ENCODE peak calls at places on chromosomes 3 and 15, in ten cellular contexts. A is colonic mucosa, T is HCT116, Y is PC-9, V is A549, R is OCI-LY7, N is tibial nerve, F is neural progenitor cell, U is endodermal cell, H is kidney epithelial cell. E is an unnamed sample.

GRCh38 chr3:52481819-52482521 is 13.2 kb upstream of the STAB1 start:
- DNase-seq in N (no peak), V (peak), R (no peak), A (no peak), H (no peak), F (peak), Y (no peak), U (peak), T (no peak), E (no peak)

GRCh38 chr3:11757441-11757875 is 89.2 kb downstream of the TAMM41 start:
- DNase-seq in V (no peak), A (no peak), R (no peak), T (no peak), H (no peak), N (no peak), U (no peak), F (no peak), Y (no peak), E (no peak)

GRCh38 chr15:40238927-40239591 is at the start of gene PAK6:
- DNase-seq in T (peak), R (peak), F (peak), V (peak), H (peak), U (peak), A (peak), N (no peak), Y (peak), E (peak)

GRCh38 chr3:132064114-132064513 is 29.3 kb upstream of the CPNE4 start:
- DNase-seq in F (peak), Y (no peak), U (peak), T (no peak), V (no peak), H (no peak), A (no peak), N (no peak), R (no peak), E (no peak)

GRCh38 chr3:179739816-179740594 is 87.2 kb downstream of the USP13 start:
- DNase-seq in H (no peak), Y (no peak), T (no peak), U (no peak), A (no peak), R (no peak), N (no peak), V (no peak), F (no peak), E (no peak)

GRCh38 chr3:188673509-188674239 is 498.1 kb upstream of the TPRG1 start:
- DNase-seq in H (peak), V (no peak), U (no peak), A (no peak), R (no peak), F (no peak), T (no peak), N (no peak), Y (peak), E (peak)

GRCh38 chr15:74378853-74379252 is 11.4 kb upstream of the CYP11A1 start:
- DNase-seq in T (no peak), V (no peak), Y (peak), F (no peak), N (no peak), R (no peak), U (no peak), A (no peak), H (no peak), E (peak)

GRCh38 chr15:73838795-73839565 is 34.4 kb upstream of the TBC1D21 start:
- DNase-seq in V (no peak), Y (no peak), A (no peak), U (no peak), N (no peak), T (no peak), H (no peak), F (no peak), R (no peak), E (no peak)

GRCh38 chr3:175310046-175310445 is 450.9 kb downstream of the NAALADL2 start:
- DNase-seq in A (no peak), T (no peak), Y (no peak), N (no peak), V (no peak), U (no peak), R (no peak), F (no peak), H (no peak), E (no peak)

GRCh38 chr3:9468460-9468859 is 71.0 kb downstream of the SETD5 start:
- DNase-seq in R (no peak), F (no peak), Y (no peak), N (no peak), A (no peak), H (no peak), V (no peak), U (no peak), T (no peak), E (no peak)

GRCh38 chr15:83458396-83458795 is 11.3 kb downstream of the SH3GL3 start:
- DNase-seq in T (no peak), R (no peak), A (no peak), H (no peak), U (no peak), Y (no peak), V (no peak), F (no peak), N (no peak), E (no peak)

GRCh38 chr15:70851889-70852288 is 2.1 kb downstream of the LARP6 start:
- DNase-seq in V (no peak), A (no peak), N (no peak), Y (no peak), U (no peak), F (no peak), T (no peak), R (no peak), H (no peak), E (no peak)

GRCh38 chr3:10757821-10758130 is 58.3 kb upstream of the SLC6A11 start:
- DNase-seq in R (no peak), Y (no peak), H (no peak), T (no peak), F (no peak), A (no peak), V (no peak), N (no peak), U (no peak), E (no peak)

GRCh38 chr15:69608661-69609060 is 156.0 kb downstream of the RPLP1 start:
- DNase-seq in N (no peak), F (no peak), R (no peak), T (no peak), Y (peak), H (no peak), U (peak), V (no peak), A (no peak), E (no peak)

GRCh38 chr3:107884719-107885460 is 205.9 kb downstream of the CD47 start:
- DNase-seq in R (no peak), U (no peak), H (peak), T (no peak), F (peak), N (no peak), A (no peak), V (no peak), Y (no peak), E (peak)

GRCh38 chr3:69212411-69213160 is 90.2 kb upstream of the LMOD3 start:
- DNase-seq in H (peak), Y (peak), N (no peak), A (no peak), V (peak), T (no peak), F (no peak), R (no peak), U (no peak), E (peak)

GRCh38 chr3:194121881-194122280 is 14.1 kb upstream of the HES1 start:
- DNase-seq in Y (peak), A (no peak), N (no peak), H (peak), F (no peak), V (peak), T (no peak), R (no peak), U (no peak), E (peak)

GRCh38 chr3:46361408-46362283 is 7.7 kb downstream of the CCR2 start:
- DNase-seq in T (no peak), F (no peak), A (no peak), Y (peak), H (no peak), R (no peak), U (no peak), N (no peak), V (no peak), E (no peak)

GRCh38 chr3:125234831-125235230 is 22.3 kb upstream of the SLC12A8 start:
- DNase-seq in H (no peak), A (no peak), R (no peak), T (no peak), U (no peak), V (no peak), N (no peak), Y (no peak), F (no peak), E (no peak)

GRCh38 chr15:78243491-78243941 is 9.2 kb upstream of the ACSBG1 start:
- DNase-seq in T (no peak), Y (no peak), A (peak), U (peak), N (no peak), V (no peak), R (no peak), F (peak), H (no peak), E (peak)

GRCh38 chr3:147361671-147362420 is 44.5 kb downstream of the ZIC4 start:
- DNase-seq in N (peak), V (no peak), H (no peak), Y (no peak), T (peak), R (peak), A (peak), F (peak), U (peak), E (peak)

GRCh38 chr3:77320514-77320913 is 280.6 kb downstream of the ROBO2 start:
- DNase-seq in U (no peak), R (peak), Y (no peak), A (no peak), V (no peak), T (peak), H (no peak), N (no peak), F (peak), E (peak)

GRCh38 chr3:170740726-170741591 is 129.0 kb downstream of the RPL22L1 start:
- DNase-seq in Y (peak), U (no peak), A (peak), T (no peak), V (peak), F (no peak), N (peak), H (no peak), R (no peak), E (peak)

GRCh38 chr15:78223396-78224023 is 10.9 kb downstream of the ACSBG1 start:
- DNase-seq in U (no peak), F (no peak), Y (no peak), V (no peak), N (no peak), H (no peak), R (no peak), T (no peak), A (no peak), E (no peak)

GRCh38 chr3:188529228-188529627 is 375.3 kb downstream of the LPP start:
- DNase-seq in U (no peak), Y (no peak), T (no peak), A (no peak), V (no peak), R (no peak), F (no peak), H (no peak), N (no peak), E (no peak)

GRCh38 chr15:96264351-96264798 is 66.1 kb upstream of the NR2F2 start:
- DNase-seq in N (no peak), A (no peak), R (no peak), Y (peak), V (no peak), F (no peak), T (peak), H (no peak), U (no peak), E (no peak)

GRCh38 chr15:28132524-28133275 is 33.6 kb upstream of the OCA2 start:
- DNase-seq in V (no peak), R (no peak), N (no peak), U (no peak), F (no peak), Y (no peak), A (no peak), T (no peak), H (no peak), E (no peak)

GRCh38 chr3:10547841-10548783 is 42.7 kb upstream of the ATP2B2 start:
- DNase-seq in Y (no peak), N (no peak), A (no peak), R (no peak), H (no peak), U (no peak), F (no peak), V (no peak), T (no peak), E (no peak)

GRCh38 chr3:33980252-33980651 is 181.8 kb downstream of the PDCD6IP start:
- DNase-seq in Y (no peak), T (peak), V (peak), A (no peak), N (peak), H (peak), U (peak), R (peak), F (peak), E (peak)

GRCh38 chr3:144098691-144099090 is 127.1 kb downstream of the DIPK2A start:
- DNase-seq in H (no peak), N (no peak), U (no peak), T (no peak), F (no peak), A (no peak), R (no peak), Y (no peak), V (no peak), E (no peak)

GRCh38 chr3:138625707-138626365 is 17.3 kb downstream of the FAIM start:
- DNase-seq in F (no peak), A (no peak), N (no peak), T (no peak), U (no peak), Y (peak), R (no peak), H (no peak), V (no peak), E (peak)

GRCh38 chr3:56702487-56703315 is 19.6 kb upstream of the TASOR start:
- DNase-seq in Y (peak), F (peak), R (peak), U (peak), N (peak), T (peak), V (peak), H (no peak), A (peak), E (peak)

GRCh38 chr3:139427283-139428060 is 38.0 kb upstream of the COPB2 start:
- DNase-seq in H (peak), V (peak), N (peak), U (peak), F (peak), A (no peak), T (peak), R (peak), Y (peak), E (peak)

GRCh38 chr3:193243571-193243970 is 2.5 kb downstream of the PLAAT1 start:
- DNase-seq in F (no peak), N (no peak), Y (no peak), A (no peak), H (no peak), V (no peak), U (no peak), R (no peak), T (no peak), E (no peak)

DNA sequence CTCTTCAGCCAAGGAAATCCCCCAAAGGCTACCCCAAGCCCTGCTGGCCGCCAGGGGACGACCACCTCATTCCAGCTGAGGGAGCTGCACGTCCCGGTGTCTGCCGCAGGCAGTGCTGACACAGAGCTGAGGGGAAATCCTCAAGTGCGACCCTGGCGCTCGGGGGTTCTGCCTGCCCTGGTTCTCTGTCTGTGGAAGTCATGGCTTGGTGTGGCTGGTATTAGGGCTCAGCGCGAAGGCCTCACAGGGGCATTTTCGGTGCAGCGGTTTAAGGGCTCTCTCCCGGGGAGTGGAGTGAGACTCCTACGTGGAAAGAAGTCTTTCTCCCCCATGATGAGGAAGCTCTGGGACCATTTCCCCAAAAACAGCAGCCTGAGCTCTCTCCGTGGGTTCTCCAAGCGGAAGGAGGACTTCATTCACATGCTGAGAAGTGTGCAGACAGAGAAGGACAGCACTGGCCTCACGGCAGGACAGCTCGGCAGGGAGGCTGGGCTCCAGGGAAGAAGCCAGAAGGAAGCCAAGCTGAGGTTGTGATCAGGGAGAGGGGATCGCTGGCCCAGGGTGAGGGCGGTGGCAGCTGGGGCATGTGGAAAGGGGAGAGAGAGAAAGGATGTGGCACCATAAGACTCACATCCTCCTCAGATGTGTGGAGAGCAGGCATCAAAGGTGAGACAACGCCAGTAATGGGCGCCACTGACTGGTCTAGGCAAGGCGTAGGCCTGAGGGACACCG is 48.6 kb downstream of the KLF15 start:
- DNase-seq in T (no peak), Y (no peak), N (no peak), R (no peak), H (no peak), V (no peak), F (no peak), A (no peak), U (peak), E (no peak)
- TF ChIP-seq CTCF in T (no peak), Y (no peak), N (no peak), R (no peak), H (no peak), V (no peak), F (no peak), A (no peak), U (peak), E (no peak)

GRCh38 chr3:110686691-110687090 is 384.9 kb upstream of the NECTIN3 start:
- DNase-seq in H (no peak), R (no peak), N (no peak), U (no peak), F (no peak), A (no peak), Y (no peak), V (no peak), T (no peak), E (no peak)

GRCh38 chr3:110680365-110680909 is 391.2 kb upstream of the NECTIN3 start:
- DNase-seq in U (no peak), Y (no peak), F (no peak), V (no peak), T (no peak), N (no peak), R (no peak), A (no peak), H (no peak), E (no peak)

GRCh38 chr3:110687138-110687537 is 384.5 kb upstream of the NECTIN3 start:
- DNase-seq in H (no peak), N (no peak), V (no peak), A (no peak), U (no peak), R (no peak), Y (peak), F (no peak), T (no peak), E (no peak)

GRCh38 chr3:110684436-110684835 is 387.2 kb upstream of the NECTIN3 start:
- DNase-seq in N (no peak), H (no peak), V (no peak), R (no peak), U (no peak), A (no peak), Y (peak), F (no peak), T (no peak), E (no peak)

DNA sequence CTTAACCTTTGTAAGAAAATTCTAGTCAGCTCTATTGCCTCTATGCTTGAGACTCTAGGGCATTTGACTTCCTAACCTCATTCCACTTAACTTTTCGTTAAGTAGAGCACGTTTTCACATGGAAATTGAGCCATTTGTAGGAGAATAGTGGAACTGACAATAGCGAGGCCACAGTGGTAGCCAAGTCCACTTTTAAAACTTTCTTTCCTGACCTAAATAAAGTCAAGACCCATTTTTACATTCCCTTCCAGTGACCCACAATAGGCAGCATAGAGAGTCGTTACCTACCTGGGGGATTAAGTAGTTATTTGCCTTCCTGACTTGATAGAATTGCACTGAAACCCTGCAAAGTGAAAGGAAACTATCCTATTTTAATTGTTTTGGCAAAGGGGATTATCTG is 386.0 kb upstream of the NECTIN3 start:
- DNase-seq in N (no peak), A (no peak), V (no peak), H (no peak), R (no peak), T (no peak), U (no peak), Y (peak), F (peak), E (no peak)
- H3K4me3 ChIP-seq in N (no peak), A (no peak), V (no peak), H (no peak), R (no peak), T (no peak), U (no peak), Y (no peak), F (no peak), E (no peak)

DNA sequence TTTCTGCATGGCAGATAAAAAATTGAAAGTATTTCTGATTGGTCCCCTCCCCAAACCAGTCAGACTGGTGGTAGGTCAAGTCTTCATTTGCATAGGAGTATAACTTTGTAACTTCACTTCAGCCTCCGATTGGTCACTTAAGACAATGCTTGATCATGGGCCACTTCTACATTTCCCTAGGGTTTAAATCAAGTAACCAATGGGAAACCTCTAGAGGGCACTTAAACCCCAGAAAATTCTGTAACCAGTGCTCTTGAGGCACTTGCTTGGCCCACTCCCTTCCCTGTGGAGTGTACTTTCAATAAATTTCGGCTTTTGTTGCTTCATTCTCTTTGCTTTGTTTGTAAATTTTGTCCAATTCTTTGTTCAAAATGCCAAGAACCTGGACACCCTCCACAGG is 225.5 kb downstream of the ARPP21 start:
- DNase-seq in T (no peak), A (no peak), H (no peak), U (no peak), V (no peak), Y (no peak), R (no peak), F (no peak), N (no peak), E (no peak)
- TF ChIP-seq CTCF in T (no peak), A (no peak), H (no peak), U (peak), V (no peak), Y (no peak), R (peak), F (peak), N (no peak), E (no peak)

DNA sequence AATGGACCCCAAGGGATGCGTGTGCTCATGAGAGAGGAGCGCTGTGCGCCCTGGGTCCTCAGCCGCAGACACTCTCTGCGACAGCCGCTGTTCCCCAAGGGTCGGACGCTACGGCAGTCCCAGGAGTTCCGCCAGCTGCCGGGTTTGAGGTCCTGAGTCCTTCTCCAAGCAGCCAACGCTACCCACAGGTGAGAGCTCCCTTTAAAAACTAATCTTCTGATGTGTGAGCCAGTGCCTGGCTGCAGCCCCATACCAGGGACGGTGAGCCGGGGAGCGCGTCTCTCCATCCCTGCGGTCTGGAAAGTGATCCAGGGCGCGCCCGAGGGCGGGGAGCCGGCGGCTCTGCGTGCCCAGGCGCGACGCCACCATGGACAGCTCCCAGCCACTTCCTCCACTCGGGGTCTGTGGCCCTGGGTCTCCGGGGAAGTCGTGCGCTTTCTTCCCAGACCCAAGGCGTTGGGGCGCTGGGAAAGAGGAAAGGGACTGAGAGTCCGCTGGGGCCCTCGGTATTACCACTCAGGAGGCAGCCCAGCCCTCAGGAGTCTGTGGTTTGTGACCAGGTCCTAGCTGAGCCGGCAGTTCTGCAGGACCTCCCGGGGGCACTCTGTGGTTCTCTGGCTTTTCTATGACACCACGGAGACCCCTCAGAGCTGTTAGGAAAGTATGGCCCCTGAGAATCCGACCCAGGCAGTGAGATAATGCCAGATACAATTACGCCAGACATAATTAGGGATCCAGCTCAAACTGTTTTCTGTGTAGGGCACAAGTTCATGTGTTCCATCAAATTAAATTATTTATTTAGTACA is 1.4 kb downstream of the CEMIP start:
- DNase-seq in U (peak), V (peak), T (no peak), N (no peak), Y (no peak), A (peak), H (no peak), R (no peak), F (peak), E (peak)
- H3K4me3 ChIP-seq in U (peak), V (peak), T (no peak), N (peak), Y (peak), A (peak), H (no peak), R (no peak), F (peak), E (peak)

GRCh38 chr15:60356832-60357231 is 41.0 kb downstream of the ANXA2 start:
- DNase-seq in T (no peak), Y (no peak), H (no peak), N (no peak), U (no peak), V (no peak), F (no peak), R (no peak), A (no peak), E (no peak)
- TF ChIP-seq CTCF in T (no peak), Y (no peak), H (no peak), N (no peak), U (no peak), V (no peak), F (no peak), R (no peak), A (no peak), E (no peak)